ENCODE peak calls at places on chromosomes 12 and 14, in six cellular contexts. V is SIG-M5, G is A172, M is astrocyte of the spinal cord, C is endodermal cell, H is caudate nucleus. W is an unnamed sample.

GRCh38 chr14:69652942-69653680 is 41.7 kb downstream of the SUSD6 start:
- DNase-seq in V (peak; percentile 23), G (no peak), M (no peak), C (no peak), H (no peak), W (no peak)

GRCh38 chr14:34258318-34258717 is 203.7 kb downstream of the SPTSSA start:
- DNase-seq in V (no peak), G (peak; percentile 51), M (peak; percentile 4), C (no peak), H (no peak), W (no peak)

GRCh38 chr14:26841361-26841760 is 243.5 kb upstream of the NOVA1 start:
- DNase-seq in V (no peak), G (no peak), M (peak; percentile 25), C (no peak), H (no peak), W (no peak)

GRCh38 chr12:86741531-86741930 is 485.3 kb upstream of the MGAT4C start:
- DNase-seq in V (no peak), G (no peak), M (no peak), C (no peak), H (no peak), W (no peak)

GRCh38 chr12:26056335-26056734 is 68.5 kb downstream of the BHLHE41 start:
- DNase-seq in V (no peak), G (peak; percentile 40), M (peak; percentile 65), C (no peak), H (no peak), W (no peak)

GRCh38 chr12:100493371-100494012 is 19.8 kb downstream of the NR1H4 start:
- DNase-seq in V (no peak), G (no peak), M (no peak), C (no peak), H (no peak), W (no peak)

GRCh38 chr12:114447274-114447716 is 41.4 kb upstream of the TBX5 start:
- DNase-seq in V (no peak), G (no peak), M (no peak), C (peak; percentile 78), H (no peak), W (no peak)

GRCh38 chr12:113870035-113870434 is 96.1 kb downstream of the RBM19 start:
- DNase-seq in V (no peak), G (no peak), M (no peak), C (peak; percentile 67), H (no peak), W (no peak)

GRCh38 chr14:29584992-29585391 is 342.7 kb downstream of the PRKD1 start:
- DNase-seq in V (no peak), G (no peak), M (peak; percentile 83), C (peak; percentile 61), H (peak; percentile 7), W (peak; percentile 66)

GRCh38 chr12:50567926-50568325 is 63.1 kb downstream of the DIP2B start:
- DNase-seq in V (no peak), G (no peak), M (peak; percentile 25), C (no peak), H (no peak), W (no peak)

GRCh38 chr14:90087433-90087832 is 25.6 kb downstream of the KCNK13 start:
- DNase-seq in V (peak; percentile 96), G (peak; percentile 82), M (peak; percentile 53), C (no peak), H (peak; percentile 15), W (no peak)

GRCh38 chr14:26595922-26596721 is 1.7 kb downstream of the NOVA1 start:
- DNase-seq in V (no peak), G (no peak), M (peak; percentile 16), C (no peak), H (no peak), W (no peak)

GRCh38 chr12:42744539-42745156 is 155.1 kb upstream of the PRICKLE1 start:
- DNase-seq in V (no peak), G (no peak), M (no peak), C (no peak), H (no peak), W (no peak)

GRCh38 chr12:5660271-5660670 is 228.4 kb downstream of the NTF3 start:
- DNase-seq in V (no peak), G (no peak), M (no peak), C (no peak), H (no peak), W (no peak)

GRCh38 chr14:104942586-104942985 is 17.9 kb downstream of the PLD4 start:
- DNase-seq in V (no peak), G (no peak), M (no peak), C (no peak), H (no peak), W (no peak)

GRCh38 chr14:61503167-61503801 is 181.9 kb downstream of the PRKCH start:
- DNase-seq in V (no peak), G (no peak), M (peak; percentile 53), C (no peak), H (no peak), W (no peak)

GRCh38 chr14:71444030-71444822 is 488.0 kb upstream of the RGS6 start:
- DNase-seq in V (no peak), G (no peak), M (no peak), C (no peak), H (no peak), W (no peak)

GRCh38 chr14:59046746-59047145 is 141.7 kb upstream of the DAAM1 start:
- DNase-seq in V (no peak), G (no peak), M (peak; percentile 61), C (no peak), H (no peak), W (no peak)

GRCh38 chr14:93703941-93704340 is 84.3 kb downstream of the PRIMA1 start:
- DNase-seq in V (no peak), G (no peak), M (no peak), C (no peak), H (no peak), W (no peak)

GRCh38 chr12:108374596-108375320 is 35.6 kb upstream of the CMKLR1 start:
- DNase-seq in V (no peak), G (no peak), M (no peak), C (no peak), H (no peak), W (no peak)

GRCh38 chr14:89507521-89507920 is 90.5 kb upstream of the FOXN3 start:
- DNase-seq in V (no peak), G (peak; percentile 76), M (peak; percentile 76), C (no peak), H (no peak), W (no peak)

GRCh38 chr12:66708704-66709443 is 30.0 kb upstream of the GRIP1 start:
- DNase-seq in V (no peak), G (no peak), M (peak; percentile 33), C (no peak), H (no peak), W (peak; percentile 46)

GRCh38 chr12:67456281-67456918 is 187.2 kb downstream of the CAND1 start:
- DNase-seq in V (no peak), G (peak; percentile 67), M (peak; percentile 85), C (no peak), H (no peak), W (peak; percentile 82)

GRCh38 chr12:85662209-85662607 is 174.0 kb downstream of the RASSF9 start:
- DNase-seq in V (no peak), G (no peak), M (no peak), C (no peak), H (no peak), W (no peak)

GRCh38 chr12:111066744-111067437 is 146.5 kb upstream of the MYL2 start:
- DNase-seq in V (no peak), G (peak; percentile 30), M (no peak), C (peak; percentile 75), H (no peak), W (no peak)

GRCh38 chr12:104282109-104282508 is 21.4 kb upstream of the EID3 start:
- DNase-seq in V (no peak), G (no peak), M (peak; percentile 53), C (no peak), H (no peak), W (no peak)

GRCh38 chr14:60215520-60216195 is 33.4 kb upstream of the PPM1A start:
- DNase-seq in V (no peak), G (no peak), M (no peak), C (no peak), H (no peak), W (no peak)

GRCh38 chr12:95319694-95320331 is 102.2 kb downstream of the VEZT start:
- DNase-seq in V (no peak), G (no peak), M (peak; percentile 81), C (no peak), H (no peak), W (no peak)

GRCh38 chr12:93595336-93595735 is 22.9 kb downstream of the SOCS2 start:
- DNase-seq in V (no peak), G (peak; percentile 45), M (no peak), C (no peak), H (no peak), W (no peak)

GRCh38 chr12:18556081-18556645 is 181.6 kb downstream of the PLCZ1 start:
- DNase-seq in V (no peak), G (no peak), M (no peak), C (no peak), H (no peak), W (no peak)

GRCh38 chr14:20614038-20614840 is 23.1 kb upstream of the RNASE12 start:
- DNase-seq in V (no peak), G (no peak), M (peak; percentile 43), C (peak; percentile 80), H (no peak), W (no peak)

GRCh38 chr14:49977126-49977841 is 84.4 kb downstream of the ARF6 start:
- DNase-seq in V (peak; percentile 17), G (no peak), M (no peak), C (no peak), H (no peak), W (no peak)

GRCh38 chr12:113684053-113684907 is 212.6 kb upstream of the LHX5 start:
- DNase-seq in V (no peak), G (peak; percentile 6), M (peak; percentile 4), C (peak; percentile 72), H (no peak), W (peak; percentile 66)

GRCh38 chr14:54676822-54677708 is 110.1 kb downstream of the SAMD4A start:
- DNase-seq in V (no peak), G (peak; percentile 82), M (peak; percentile 98), C (peak; percentile 70), H (no peak), W (peak; percentile 45)

GRCh38 chr12:82436354-82436753 is 78.0 kb downstream of the METTL25 start:
- DNase-seq in V (no peak), G (no peak), M (no peak), C (no peak), H (no peak), W (no peak)

GRCh38 chr12:57840701-57841100 is 5.8 kb downstream of the CTDSP2 start:
- DNase-seq in V (no peak), G (no peak), M (peak; percentile 47), C (no peak), H (no peak), W (peak; percentile 91)

GRCh38 chr12:62900686-62901272 is 34.2 kb downstream of the PPM1H start:
- DNase-seq in V (no peak), G (no peak), M (peak; percentile 11), C (no peak), H (no peak), W (no peak)

GRCh38 chr14:105469456-105470162 is 5.0 kb upstream of the CRIP2 start:
- DNase-seq in V (no peak), G (no peak), M (no peak), C (no peak), H (no peak), W (no peak)